ENCODE peak calls at places on chromosome 13, in ten cellular contexts. One of them, this sample, is unnamed.

GRCh38 chr13:102197193-102197592 is 204.7 kb downstream of the FGF14 start:
- DNase-seq in GM13977: no peak
- DNase-seq in MCF 10A: peak
- DNase-seq in BJ: no peak
- DNase-seq in AG10803: no peak
- DNase-seq in NCI-H1105: no peak
- DNase-seq in ureter: no peak
- DNase-seq in lower leg skin: no peak
- DNase-seq in WTC11: peak
- DNase-seq in naive thymus-derived CD4-positive, alpha-beta T cell: no peak
- DNase-seq in this sample: peak

GRCh38 chr13:23644527-23644926 is 74.3 kb downstream of the TNFRSF19 start:
- DNase-seq in GM13977: no peak
- DNase-seq in MCF 10A: no peak
- DNase-seq in BJ: no peak
- DNase-seq in AG10803: peak
- DNase-seq in NCI-H1105: no peak
- DNase-seq in ureter: no peak
- DNase-seq in lower leg skin: no peak
- DNase-seq in WTC11: no peak
- DNase-seq in naive thymus-derived CD4-positive, alpha-beta T cell: no peak
- DNase-seq in this sample: no peak

GRCh38 chr13:41065098-41065497 is 3.8 kb downstream of the WBP4 start:
- DNase-seq in GM13977: no peak
- DNase-seq in MCF 10A: no peak
- DNase-seq in BJ: peak
- DNase-seq in AG10803: peak
- DNase-seq in NCI-H1105: no peak
- DNase-seq in ureter: no peak
- DNase-seq in lower leg skin: no peak
- DNase-seq in WTC11: no peak
- DNase-seq in naive thymus-derived CD4-positive, alpha-beta T cell: no peak
- DNase-seq in this sample: no peak

GRCh38 chr13:20359335-20359734 is 127.2 kb upstream of the GJB6 start:
- DNase-seq in GM13977: no peak
- DNase-seq in MCF 10A: peak
- DNase-seq in BJ: peak
- DNase-seq in AG10803: peak
- DNase-seq in NCI-H1105: no peak
- DNase-seq in ureter: no peak
- DNase-seq in lower leg skin: no peak
- DNase-seq in WTC11: no peak
- DNase-seq in naive thymus-derived CD4-positive, alpha-beta T cell: no peak
- DNase-seq in this sample: no peak

GRCh38 chr13:79283742-79284141 is 122.3 kb downstream of the RBM26 start:
- DNase-seq in GM13977: no peak
- DNase-seq in MCF 10A: no peak
- DNase-seq in BJ: no peak
- DNase-seq in AG10803: no peak
- DNase-seq in NCI-H1105: no peak
- DNase-seq in ureter: no peak
- DNase-seq in lower leg skin: no peak
- DNase-seq in WTC11: no peak
- DNase-seq in naive thymus-derived CD4-positive, alpha-beta T cell: no peak
- DNase-seq in this sample: no peak

GRCh38 chr13:31605076-31605858 is 134.1 kb upstream of the RXFP2 start:
- DNase-seq in GM13977: no peak
- DNase-seq in MCF 10A: no peak
- DNase-seq in BJ: no peak
- DNase-seq in AG10803: no peak
- DNase-seq in NCI-H1105: no peak
- DNase-seq in ureter: no peak
- DNase-seq in lower leg skin: no peak
- DNase-seq in WTC11: no peak
- DNase-seq in naive thymus-derived CD4-positive, alpha-beta T cell: no peak
- DNase-seq in this sample: no peak

GRCh38 chr13:76637651-76638111 is 248.5 kb downstream of the KCTD12 start:
- DNase-seq in GM13977: no peak
- DNase-seq in MCF 10A: no peak
- DNase-seq in BJ: peak
- DNase-seq in AG10803: peak
- DNase-seq in NCI-H1105: no peak
- DNase-seq in ureter: no peak
- DNase-seq in lower leg skin: no peak
- DNase-seq in WTC11: no peak
- DNase-seq in naive thymus-derived CD4-positive, alpha-beta T cell: no peak
- DNase-seq in this sample: no peak

GRCh38 chr13:23558675-23559536 is 11.3 kb upstream of the TNFRSF19 start:
- DNase-seq in GM13977: no peak
- DNase-seq in MCF 10A: peak
- DNase-seq in BJ: no peak
- DNase-seq in AG10803: peak
- DNase-seq in NCI-H1105: no peak
- DNase-seq in ureter: peak
- DNase-seq in lower leg skin: peak
- DNase-seq in WTC11: no peak
- DNase-seq in naive thymus-derived CD4-positive, alpha-beta T cell: no peak
- DNase-seq in this sample: peak

GRCh38 chr13:32212420-32212819 is 102.7 kb downstream of the ZAR1L start:
- DNase-seq in GM13977: no peak
- DNase-seq in MCF 10A: no peak
- DNase-seq in BJ: peak
- DNase-seq in AG10803: peak
- DNase-seq in NCI-H1105: no peak
- DNase-seq in ureter: no peak
- DNase-seq in lower leg skin: no peak
- DNase-seq in WTC11: no peak
- DNase-seq in naive thymus-derived CD4-positive, alpha-beta T cell: no peak
- DNase-seq in this sample: no peak

GRCh38 chr13:44237276-44237767 is 136.3 kb upstream of the SERP2 start:
- DNase-seq in GM13977: peak
- DNase-seq in MCF 10A: peak
- DNase-seq in BJ: peak
- DNase-seq in AG10803: peak
- DNase-seq in NCI-H1105: no peak
- DNase-seq in ureter: peak
- DNase-seq in lower leg skin: peak
- DNase-seq in WTC11: no peak
- DNase-seq in naive thymus-derived CD4-positive, alpha-beta T cell: no peak
- DNase-seq in this sample: peak

GRCh38 chr13:77810430-77810829 is 108.2 kb downstream of the EDNRB start:
- DNase-seq in GM13977: peak
- DNase-seq in MCF 10A: peak
- DNase-seq in BJ: no peak
- DNase-seq in AG10803: peak
- DNase-seq in NCI-H1105: no peak
- DNase-seq in ureter: no peak
- DNase-seq in lower leg skin: no peak
- DNase-seq in WTC11: no peak
- DNase-seq in naive thymus-derived CD4-positive, alpha-beta T cell: no peak
- DNase-seq in this sample: peak

GRCh38 chr13:77477299-77477848 is 58.1 kb upstream of the SCEL start:
- DNase-seq in GM13977: peak
- DNase-seq in MCF 10A: no peak
- DNase-seq in BJ: no peak
- DNase-seq in AG10803: no peak
- DNase-seq in NCI-H1105: no peak
- DNase-seq in ureter: no peak
- DNase-seq in lower leg skin: no peak
- DNase-seq in WTC11: no peak
- DNase-seq in naive thymus-derived CD4-positive, alpha-beta T cell: no peak
- DNase-seq in this sample: no peak

GRCh38 chr13:48319458-48320395 is 16.2 kb downstream of the RB1 start:
- DNase-seq in GM13977: no peak
- DNase-seq in MCF 10A: no peak
- DNase-seq in BJ: no peak
- DNase-seq in AG10803: no peak
- DNase-seq in NCI-H1105: no peak
- DNase-seq in ureter: no peak
- DNase-seq in lower leg skin: no peak
- DNase-seq in WTC11: no peak
- DNase-seq in naive thymus-derived CD4-positive, alpha-beta T cell: no peak
- DNase-seq in this sample: no peak

GRCh38 chr13:113724780-113725315 is 34.2 kb upstream of the TMEM255B start:
- DNase-seq in GM13977: peak
- DNase-seq in MCF 10A: peak
- DNase-seq in BJ: no peak
- DNase-seq in AG10803: peak
- DNase-seq in NCI-H1105: peak
- DNase-seq in ureter: peak
- DNase-seq in lower leg skin: peak
- DNase-seq in WTC11: peak
- DNase-seq in naive thymus-derived CD4-positive, alpha-beta T cell: peak
- DNase-seq in this sample: peak

GRCh38 chr13:37621811-37622361 is 23.3 kb upstream of the POSTN start:
- DNase-seq in GM13977: no peak
- DNase-seq in MCF 10A: peak
- DNase-seq in BJ: peak
- DNase-seq in AG10803: peak
- DNase-seq in NCI-H1105: no peak
- DNase-seq in ureter: no peak
- DNase-seq in lower leg skin: no peak
- DNase-seq in WTC11: no peak
- DNase-seq in naive thymus-derived CD4-positive, alpha-beta T cell: no peak
- DNase-seq in this sample: no peak

GRCh38 chr13:94128430-94128829 is 351.1 kb downstream of the DCT start:
- DNase-seq in GM13977: no peak
- DNase-seq in MCF 10A: no peak
- DNase-seq in BJ: no peak
- DNase-seq in AG10803: peak
- DNase-seq in NCI-H1105: no peak
- DNase-seq in ureter: no peak
- DNase-seq in lower leg skin: peak
- DNase-seq in WTC11: no peak
- DNase-seq in naive thymus-derived CD4-positive, alpha-beta T cell: no peak
- DNase-seq in this sample: no peak

GRCh38 chr13:48532146-48532472 is 771 bp downstream of the RCBTB2 start:
- DNase-seq in GM13977: no peak
- DNase-seq in MCF 10A: no peak
- DNase-seq in BJ: peak
- DNase-seq in AG10803: peak
- DNase-seq in NCI-H1105: no peak
- DNase-seq in ureter: no peak
- DNase-seq in lower leg skin: no peak
- DNase-seq in WTC11: peak
- DNase-seq in naive thymus-derived CD4-positive, alpha-beta T cell: no peak
- DNase-seq in this sample: no peak

GRCh38 chr13:35881360-35881759 is 249.8 kb downstream of the DCLK1 start:
- DNase-seq in GM13977: no peak
- DNase-seq in MCF 10A: no peak
- DNase-seq in BJ: no peak
- DNase-seq in AG10803: peak
- DNase-seq in NCI-H1105: no peak
- DNase-seq in ureter: no peak
- DNase-seq in lower leg skin: no peak
- DNase-seq in WTC11: no peak
- DNase-seq in naive thymus-derived CD4-positive, alpha-beta T cell: no peak
- DNase-seq in this sample: no peak

GRCh38 chr13:72692884-72693514 is 34.4 kb downstream of the MZT1 start:
- DNase-seq in GM13977: no peak
- DNase-seq in MCF 10A: no peak
- DNase-seq in BJ: no peak
- DNase-seq in AG10803: no peak
- DNase-seq in NCI-H1105: no peak
- DNase-seq in ureter: no peak
- DNase-seq in lower leg skin: no peak
- DNase-seq in WTC11: no peak
- DNase-seq in naive thymus-derived CD4-positive, alpha-beta T cell: no peak
- DNase-seq in this sample: no peak

GRCh38 chr13:106357198-106357597 is 178.3 kb downstream of the EFNB2 start:
- DNase-seq in GM13977: no peak
- DNase-seq in MCF 10A: no peak
- DNase-seq in BJ: no peak
- DNase-seq in AG10803: no peak
- DNase-seq in NCI-H1105: no peak
- DNase-seq in ureter: no peak
- DNase-seq in lower leg skin: no peak
- DNase-seq in WTC11: no peak
- DNase-seq in naive thymus-derived CD4-positive, alpha-beta T cell: no peak
- DNase-seq in this sample: no peak

GRCh38 chr13:89153941-89154340 is 1482.8 kb downstream of the SLITRK5 start:
- DNase-seq in GM13977: no peak
- DNase-seq in MCF 10A: no peak
- DNase-seq in BJ: no peak
- DNase-seq in AG10803: no peak
- DNase-seq in NCI-H1105: no peak
- DNase-seq in ureter: no peak
- DNase-seq in lower leg skin: no peak
- DNase-seq in WTC11: no peak
- DNase-seq in naive thymus-derived CD4-positive, alpha-beta T cell: no peak
- DNase-seq in this sample: no peak

GRCh38 chr13:25062479-25062878 is 33.5 kb upstream of the PABPC3 start:
- DNase-seq in GM13977: no peak
- DNase-seq in MCF 10A: no peak
- DNase-seq in BJ: no peak
- DNase-seq in AG10803: no peak
- DNase-seq in NCI-H1105: no peak
- DNase-seq in ureter: no peak
- DNase-seq in lower leg skin: no peak
- DNase-seq in WTC11: no peak
- DNase-seq in naive thymus-derived CD4-positive, alpha-beta T cell: no peak
- DNase-seq in this sample: no peak

This sample was measured in GM12865.